ENCODE peak calls at places on chromosomes 16 and 17, in six cellular contexts. I is caudate nucleus; N is HFFc6; Q is CD4-positive, alpha-beta T cell; M is iris pigment epithelial cell; P is WTC11. R is an unnamed sample.

GRCh38 chr17:42422412-42422957 is 571 bp downstream of the CAVIN1 start:
- DNase-seq in I (no peak), N (no peak), Q (no peak), M (peak), P (peak), R (peak)

GRCh38 chr17:17098426-17099035 is 56.3 kb downstream of the MPRIP start:
- DNase-seq in I (no peak), N (no peak), Q (no peak), M (no peak), P (no peak), R (peak)

GRCh38 chr16:88531346-88531745 is 38.9 kb upstream of the ZC3H18 start:
- DNase-seq in I (no peak), N (no peak), Q (no peak), M (no peak), P (no peak), R (no peak)

GRCh38 chr16:88658714-88659113 is 4.2 kb downstream of the MVD start:
- DNase-seq in I (no peak), N (no peak), Q (no peak), M (no peak), P (no peak), R (no peak)

GRCh38 chr16:58497935-58498334 is 2.0 kb upstream of the NDRG4 start:
- DNase-seq in I (no peak), N (no peak), Q (no peak), M (no peak), P (no peak), R (no peak)

GRCh38 chr17:57557793-57558681 is 187.1 kb downstream of the CCDC182 start:
- DNase-seq in I (no peak), N (peak), Q (no peak), M (peak), P (no peak), R (peak)

GRCh38 chr16:57538235-57538711 is 1.9 kb upstream of the CCDC102A start:
- DNase-seq in I (no peak), N (no peak), Q (no peak), M (no peak), P (no peak), R (no peak)

GRCh38 chr16:21088646-21089538 is 61.8 kb downstream of the DNAH3 start:
- DNase-seq in I (no peak), N (peak), Q (no peak), M (peak), P (no peak), R (no peak)

R was measured in choroid plexus epithelial cell.